ENCODE peak calls at places on chromosomes 12 and 14, in seven cellular contexts. J is GM12865; T is naive thymus-derived CD8-positive, alpha-beta T cell; R is activated gamma-delta T cell treated with Interleukin-2 at 50 U/mL for 16 hours; C is type B pancreatic cell; S is activated T-cell treated with anti-CD3 and anti-CD28 coated beads, Interleukin-2, amount 50 U/mL, for 24 hours; E is NCI-H345. F is an unnamed sample.

GRCh38 chr14:106044949-106045596 is 518.7 kb downstream of the TMEM121 start:
- DNase-seq in J (peak; percentile 87), T (peak; percentile 78), E (no peak), S (peak; percentile 87), C (no peak), R (peak; percentile 80), F (peak; percentile 22)

GRCh38 chr12:120468271-120468845 is 1.2 kb downstream of the SRSF9 start:
- DNase-seq in T (no peak), S (peak; percentile 41), J (peak; percentile 63), E (no peak), R (peak; percentile 14), C (no peak), F (peak; percentile 65)

GRCh38 chr12:32257695-32258496 is 141.5 kb upstream of the FGD4 start:
- DNase-seq in S (no peak), R (no peak), J (no peak), E (no peak), C (no peak), T (no peak), F (no peak)

GRCh38 chr12:1418144-1418543 is 176.2 kb downstream of the FBXL14 start:
- DNase-seq in E (no peak), S (no peak), J (no peak), C (no peak), T (no peak), R (no peak), F (no peak)

GRCh38 chr12:98213556-98213955 is 301.8 kb upstream of the TMPO start:
- DNase-seq in E (no peak), S (no peak), C (no peak), J (no peak), T (no peak), R (no peak), F (no peak)

GRCh38 chr12:122276242-122276641 is 9.9 kb upstream of the VPS33A start:
- DNase-seq in E (no peak), S (no peak), T (no peak), C (no peak), J (no peak), R (no peak), F (no peak)

GRCh38 chr12:124036117-124037109 is 63.4 kb downstream of the ZNF664 start:
- DNase-seq in E (peak; percentile 26), C (no peak), T (peak; percentile 35), R (peak; percentile 29), S (peak; percentile 56), J (peak; percentile 43), F (no peak)

GRCh38 chr12:116171549-116171948 is 105.9 kb downstream of the MED13L start:
- DNase-seq in C (no peak), E (no peak), R (no peak), J (no peak), S (no peak), T (no peak), F (peak; percentile 47)

GRCh38 chr12:90216815-90217214 is 508.2 kb upstream of the ATP2B1 start:
- DNase-seq in J (peak; percentile 1), S (no peak), R (no peak), T (no peak), C (no peak), E (no peak), F (peak; percentile 58)

GRCh38 chr12:49037111-49037946 is 18.8 kb upstream of the PRKAG1 start:
- DNase-seq in C (no peak), J (no peak), T (no peak), R (no peak), S (no peak), E (no peak), F (no peak)

GRCh38 chr12:121751716-121752351 is 39.3 kb downstream of the TMEM120B start:
- DNase-seq in T (no peak), C (no peak), S (no peak), R (no peak), E (no peak), J (no peak), F (no peak)

GRCh38 chr12:777550-778047 is 25.2 kb downstream of the WNK1 start:
- DNase-seq in J (no peak), C (no peak), E (no peak), R (no peak), S (no peak), T (no peak), F (no peak)

GRCh38 chr12:128259556-128260070 is 7.4 kb upstream of the TMEM132C start:
- DNase-seq in R (no peak), T (no peak), S (no peak), E (peak; percentile 3), J (peak; percentile 30), C (no peak), F (no peak)

GRCh38 chr14:53841109-53842099 is 115.2 kb downstream of the BMP4 start:
- DNase-seq in R (no peak), J (no peak), S (no peak), E (no peak), T (no peak), C (no peak), F (no peak)

GRCh38 chr14:96631621-96632362 is 129.6 kb downstream of the PAPOLA start:
- DNase-seq in S (peak; percentile 26), R (no peak), E (no peak), J (no peak), C (peak; percentile 45), T (no peak), F (no peak)

GRCh38 chr12:9064815-9065606 is 50.7 kb downstream of the A2M start:
- DNase-seq in T (no peak), R (no peak), E (peak; percentile 81), J (no peak), C (peak; percentile 84), S (no peak), F (peak; percentile 27)

GRCh38 chr14:104020471-104020870 is 65.0 kb upstream of the ASPG start:
- DNase-seq in E (no peak), T (no peak), C (no peak), R (no peak), J (no peak), S (no peak), F (no peak)

GRCh38 chr14:28896337-28896736 is 129.8 kb downstream of the FOXG1 start:
- DNase-seq in E (no peak), R (no peak), J (no peak), S (no peak), C (no peak), T (no peak), F (no peak)

GRCh38 chr14:102554835-102555819 is 37.3 kb upstream of the RCOR1 start:
- DNase-seq in T (peak; percentile 65), R (peak; percentile 44), C (no peak), J (peak; percentile 57), S (peak; percentile 81), E (no peak), F (peak; percentile 20)

GRCh38 chr14:98959958-98960616 is 311.9 kb downstream of the BCL11B start:
- DNase-seq in E (no peak), C (no peak), J (no peak), S (no peak), R (no peak), T (no peak), F (no peak)

GRCh38 chr14:40093800-40094199 is 661.6 kb upstream of the FBXO33 start:
- DNase-seq in T (no peak), S (no peak), E (no peak), C (no peak), J (no peak), R (no peak), F (no peak)

GRCh38 chr14:23094666-23095195 is at the start of gene ACIN1:
- DNase-seq in R (peak; percentile 63), J (peak; percentile 92), S (peak; percentile 99), C (no peak), T (no peak), E (no peak), F (peak; percentile 82)

GRCh38 chr14:79915411-79915810 is 295.9 kb downstream of the DIO2 start:
- DNase-seq in J (no peak), C (no peak), E (no peak), T (no peak), R (no peak), S (no peak), F (no peak)

GRCh38 chr14:54818201-54819133 is 84.2 kb downstream of the GCH1 start:
- DNase-seq in C (no peak), J (no peak), R (no peak), T (no peak), E (peak; percentile 24), S (no peak), F (peak; percentile 66)

GRCh38 chr14:98688446-98688845 is 583.6 kb downstream of the BCL11B start:
- DNase-seq in J (no peak), S (no peak), T (no peak), R (no peak), E (no peak), C (no peak), F (no peak)

GRCh38 chr14:61566537-61567225 is 128.6 kb upstream of the HIF1A start:
- DNase-seq in S (no peak), J (no peak), C (no peak), T (no peak), R (no peak), E (no peak), F (peak; percentile 81)

GRCh38 chr12:3728686-3729085 is 24.2 kb downstream of the CRACR2A start:
- DNase-seq in E (no peak), R (peak; percentile 30), T (no peak), C (no peak), J (no peak), S (no peak), F (peak; percentile 42)

GRCh38 chr12:48296586-48297396 is 53.9 kb downstream of the ZNF641 start:
- DNase-seq in C (peak; percentile 72), S (peak; percentile 69), T (peak; percentile 35), E (no peak), J (peak; percentile 43), R (peak; percentile 19), F (peak; percentile 72)

GRCh38 chr12:56411781-56412639 is 37.2 kb downstream of the TIMELESS start:
- DNase-seq in T (no peak), E (no peak), C (no peak), J (no peak), R (no peak), S (no peak), F (no peak)

GRCh38 chr14:99747582-99748330 is 45.5 kb upstream of the EML1 start:
- DNase-seq in C (no peak), S (no peak), J (no peak), E (no peak), T (no peak), R (no peak), F (no peak)

GRCh38 chr14:71734076-71734475 is 198.2 kb upstream of the RGS6 start:
- DNase-seq in R (no peak), S (no peak), C (no peak), E (no peak), T (no peak), J (no peak), F (no peak)

GRCh38 chr12:12717586-12718381 is 616 bp downstream of the CDKN1B start:
- DNase-seq in R (no peak), E (no peak), C (no peak), S (peak; percentile 64), J (no peak), T (peak; percentile 27), F (peak; percentile 30)

GRCh38 chr12:107207931-107208515 is 114.7 kb upstream of the CRY1 start:
- DNase-seq in C (no peak), E (no peak), R (no peak), J (no peak), S (no peak), T (no peak), F (no peak)

F was measured in LHCN-M2.